ENCODE peak calls at places on chromosomes 2 and 18, in nine cellular contexts. One of them, this sample, is unnamed. For H3K9me3 and H3K4me1, the result is how much of the 10 kb centered on the place peaks cover.

GRCh38 chr2:55518846-55519167 is 711 bp upstream of the CFAP36 start:
- DNase-seq in SJSA1: no peak
- DNase-seq in heart right ventricle: no peak
- DNase-seq in stomach: no peak
- DNase-seq in pancreas: no peak
- DNase-seq in tibial nerve: no peak
- DNase-seq in colonic mucosa: no peak
- DNase-seq in mucosa of descending colon: no peak
- DNase-seq in uterus: no peak
- DNase-seq in this sample: peak

GRCh38 chr2:96917008-96917575 is 47.2 kb upstream of the SEMA4C start:
- DNase-seq in stomach: peak
- DNase-seq in mucosa of descending colon: peak
- DNase-seq in SJSA1: no peak
- DNase-seq in uterus: no peak
- DNase-seq in colonic mucosa: peak
- DNase-seq in pancreas: no peak
- DNase-seq in tibial nerve: no peak
- DNase-seq in heart right ventricle: no peak
- DNase-seq in this sample: no peak

GRCh38 chr2:62304429-62305417 is 108.8 kb downstream of the B3GNT2 start:
- DNase-seq in pancreas: peak
- DNase-seq in heart right ventricle: peak
- DNase-seq in colonic mucosa: peak
- DNase-seq in mucosa of descending colon: peak
- DNase-seq in SJSA1: no peak
- DNase-seq in stomach: peak
- DNase-seq in tibial nerve: no peak
- DNase-seq in uterus: peak
- DNase-seq in this sample: no peak

GRCh38 chr2:235270951-235271350 is 222.9 kb upstream of the AGAP1 start:
- DNase-seq in uterus: no peak
- DNase-seq in SJSA1: peak
- DNase-seq in stomach: no peak
- DNase-seq in tibial nerve: no peak
- DNase-seq in pancreas: no peak
- DNase-seq in colonic mucosa: no peak
- DNase-seq in heart right ventricle: no peak
- DNase-seq in mucosa of descending colon: no peak
- DNase-seq in this sample: no peak

GRCh38 chr2:39380525-39381150 is 56.4 kb downstream of the MAP4K3 start:
- DNase-seq in colonic mucosa: no peak
- DNase-seq in heart right ventricle: no peak
- DNase-seq in SJSA1: no peak
- DNase-seq in mucosa of descending colon: no peak
- DNase-seq in uterus: no peak
- DNase-seq in tibial nerve: no peak
- DNase-seq in pancreas: no peak
- DNase-seq in stomach: no peak
- DNase-seq in this sample: peak

GRCh38 chr2:54065411-54065810 is 50.0 kb upstream of the ACYP2 start:
- DNase-seq in uterus: no peak
- DNase-seq in heart right ventricle: no peak
- DNase-seq in tibial nerve: no peak
- DNase-seq in stomach: no peak
- DNase-seq in pancreas: no peak
- DNase-seq in colonic mucosa: no peak
- DNase-seq in mucosa of descending colon: no peak
- DNase-seq in SJSA1: peak
- DNase-seq in this sample: no peak

GRCh38 chr18:13578400-13578799 is 148.0 kb downstream of the FAM210A start:
- DNase-seq in heart right ventricle: no peak
- DNase-seq in uterus: no peak
- DNase-seq in colonic mucosa: no peak
- DNase-seq in mucosa of descending colon: no peak
- DNase-seq in tibial nerve: no peak
- DNase-seq in pancreas: no peak
- DNase-seq in SJSA1: no peak
- DNase-seq in stomach: no peak
- DNase-seq in this sample: no peak

GRCh38 chr2:146489386-146489785 is 1355.4 kb upstream of the ACVR2A start:
- DNase-seq in SJSA1: no peak
- DNase-seq in uterus: no peak
- DNase-seq in tibial nerve: no peak
- DNase-seq in stomach: no peak
- DNase-seq in colonic mucosa: no peak
- DNase-seq in pancreas: no peak
- DNase-seq in mucosa of descending colon: no peak
- DNase-seq in heart right ventricle: no peak
- DNase-seq in this sample: no peak

GRCh38 chr18:22466608-22467390 is 49.1 kb upstream of the CTAGE1 start:
- DNase-seq in mucosa of descending colon: peak
- DNase-seq in SJSA1: peak
- DNase-seq in tibial nerve: no peak
- DNase-seq in stomach: no peak
- DNase-seq in uterus: no peak
- DNase-seq in pancreas: no peak
- DNase-seq in colonic mucosa: peak
- DNase-seq in heart right ventricle: peak
- DNase-seq in this sample: no peak

GRCh38 chr2:231037202-231037730 is at the start of gene C2orf72:
- DNase-seq in SJSA1: no peak
- DNase-seq in pancreas: no peak
- DNase-seq in stomach: no peak
- DNase-seq in tibial nerve: no peak
- DNase-seq in mucosa of descending colon: peak
- DNase-seq in colonic mucosa: no peak
- DNase-seq in heart right ventricle: no peak
- DNase-seq in uterus: no peak
- DNase-seq in this sample: no peak

GRCh38 chr18:5969355-5970003 is 74.2 kb upstream of the TMEM200C start:
- DNase-seq in tibial nerve: no peak
- DNase-seq in stomach: no peak
- DNase-seq in mucosa of descending colon: no peak
- DNase-seq in uterus: no peak
- DNase-seq in colonic mucosa: no peak
- DNase-seq in pancreas: no peak
- DNase-seq in SJSA1: no peak
- DNase-seq in heart right ventricle: no peak
- DNase-seq in this sample: no peak

GRCh38 chr2:29528891-29529520 is 392.4 kb downstream of the ALK start:
- DNase-seq in heart right ventricle: peak
- DNase-seq in stomach: peak
- DNase-seq in mucosa of descending colon: peak
- DNase-seq in colonic mucosa: peak
- DNase-seq in uterus: no peak
- DNase-seq in tibial nerve: no peak
- DNase-seq in pancreas: no peak
- DNase-seq in SJSA1: peak
- DNase-seq in this sample: peak

GRCh38 chr2:201607568-201607967 is 35.7 kb downstream of the TMEM237 start:
- DNase-seq in heart right ventricle: no peak
- DNase-seq in uterus: no peak
- DNase-seq in mucosa of descending colon: no peak
- DNase-seq in SJSA1: no peak
- DNase-seq in stomach: no peak
- DNase-seq in colonic mucosa: no peak
- DNase-seq in tibial nerve: no peak
- DNase-seq in pancreas: no peak
- DNase-seq in this sample: no peak

GRCh38 chr18:36038102-36038663 is 29.2 kb downstream of the RPRD1A start:
- DNase-seq in pancreas: no peak
- DNase-seq in uterus: no peak
- DNase-seq in tibial nerve: no peak
- DNase-seq in mucosa of descending colon: no peak
- DNase-seq in colonic mucosa: no peak
- DNase-seq in SJSA1: no peak
- DNase-seq in stomach: no peak
- DNase-seq in heart right ventricle: no peak
- DNase-seq in this sample: no peak
- H3K9me3 ChIP-seq in pancreas: under half
- H3K9me3 ChIP-seq in uterus: under half
- H3K9me3 ChIP-seq in tibial nerve: under half
- H3K9me3 ChIP-seq in mucosa of descending colon: under half
- H3K9me3 ChIP-seq in colonic mucosa: under half
- H3K9me3 ChIP-seq in SJSA1: under half
- H3K9me3 ChIP-seq in stomach: under half
- H3K9me3 ChIP-seq in heart right ventricle: under half
- H3K9me3 ChIP-seq in this sample: under half

GRCh38 chr18:58268849-58269248 is 224.8 kb downstream of the NEDD4L start:
- DNase-seq in pancreas: no peak
- DNase-seq in mucosa of descending colon: no peak
- DNase-seq in uterus: no peak
- DNase-seq in tibial nerve: no peak
- DNase-seq in stomach: no peak
- DNase-seq in SJSA1: no peak
- DNase-seq in heart right ventricle: no peak
- DNase-seq in colonic mucosa: no peak
- DNase-seq in this sample: no peak
- H3K4me1 ChIP-seq in pancreas: half or more
- H3K4me1 ChIP-seq in mucosa of descending colon: under half
- H3K4me1 ChIP-seq in uterus: under half
- H3K4me1 ChIP-seq in tibial nerve: under half
- H3K4me1 ChIP-seq in stomach: half or more
- H3K4me1 ChIP-seq in SJSA1: under half
- H3K4me1 ChIP-seq in heart right ventricle: under half
- H3K4me1 ChIP-seq in colonic mucosa: under half
- H3K4me1 ChIP-seq in this sample: under half

GRCh38 chr2:109442715-109443319 is 170.9 kb downstream of the SEPTIN10 start:
- DNase-seq in mucosa of descending colon: no peak
- DNase-seq in pancreas: no peak
- DNase-seq in uterus: no peak
- DNase-seq in heart right ventricle: no peak
- DNase-seq in SJSA1: no peak
- DNase-seq in colonic mucosa: no peak
- DNase-seq in stomach: no peak
- DNase-seq in tibial nerve: no peak
- DNase-seq in this sample: no peak
- H3K9me3 ChIP-seq in mucosa of descending colon: under half
- H3K9me3 ChIP-seq in pancreas: under half
- H3K9me3 ChIP-seq in uterus: under half
- H3K9me3 ChIP-seq in heart right ventricle: under half
- H3K9me3 ChIP-seq in SJSA1: under half
- H3K9me3 ChIP-seq in colonic mucosa: under half
- H3K9me3 ChIP-seq in stomach: under half
- H3K9me3 ChIP-seq in tibial nerve: under half
- H3K9me3 ChIP-seq in this sample: under half

DNA sequence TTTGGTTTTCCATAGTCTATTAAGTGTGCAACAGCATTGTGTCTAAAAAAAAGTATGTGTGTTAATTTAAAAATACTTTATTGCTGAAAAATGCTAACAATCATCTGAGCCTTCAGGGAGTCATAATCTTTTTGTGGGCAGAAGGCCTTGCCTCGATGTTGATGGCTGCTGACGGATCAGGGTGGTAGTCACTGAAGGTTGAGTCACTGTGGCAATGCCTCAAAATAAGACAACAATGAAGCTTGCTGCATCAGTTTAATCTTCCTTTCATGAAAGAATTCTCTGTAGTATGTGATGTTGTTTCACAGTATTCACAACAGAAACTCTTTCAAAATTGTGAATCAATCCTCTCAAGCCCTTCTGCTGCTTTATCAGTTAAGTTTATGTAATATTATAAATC is 31.3 kb downstream of the HDHD2 start:
- DNase-seq in mucosa of descending colon: no peak
- DNase-seq in colonic mucosa: no peak
- DNase-seq in heart right ventricle: no peak
- DNase-seq in SJSA1: no peak
- DNase-seq in stomach: no peak
- DNase-seq in pancreas: no peak
- DNase-seq in uterus: no peak
- DNase-seq in tibial nerve: no peak
- DNase-seq in this sample: no peak
- H3K4me1 ChIP-seq in mucosa of descending colon: under half
- H3K4me1 ChIP-seq in colonic mucosa: under half
- H3K4me1 ChIP-seq in heart right ventricle: under half
- H3K4me1 ChIP-seq in SJSA1: under half
- H3K4me1 ChIP-seq in stomach: under half
- H3K4me1 ChIP-seq in pancreas: under half
- H3K4me1 ChIP-seq in uterus: under half
- H3K4me1 ChIP-seq in tibial nerve: under half
- H3K4me1 ChIP-seq in this sample: under half

GRCh38 chr2:2849464-2850217 is 518.6 kb upstream of the MYT1L start:
- DNase-seq in heart right ventricle: no peak
- DNase-seq in mucosa of descending colon: no peak
- DNase-seq in colonic mucosa: no peak
- DNase-seq in stomach: no peak
- DNase-seq in SJSA1: no peak
- DNase-seq in pancreas: no peak
- DNase-seq in tibial nerve: no peak
- DNase-seq in uterus: no peak
- DNase-seq in this sample: no peak

GRCh38 chr2:2850891-2851290 is 519.8 kb upstream of the MYT1L start:
- DNase-seq in SJSA1: no peak
- DNase-seq in uterus: no peak
- DNase-seq in tibial nerve: no peak
- DNase-seq in heart right ventricle: no peak
- DNase-seq in colonic mucosa: no peak
- DNase-seq in mucosa of descending colon: no peak
- DNase-seq in stomach: no peak
- DNase-seq in pancreas: no peak
- DNase-seq in this sample: no peak

GRCh38 chr2:2852015-2852777 is 521.1 kb upstream of the MYT1L start:
- DNase-seq in uterus: no peak
- DNase-seq in stomach: no peak
- DNase-seq in SJSA1: no peak
- DNase-seq in mucosa of descending colon: no peak
- DNase-seq in heart right ventricle: no peak
- DNase-seq in tibial nerve: no peak
- DNase-seq in pancreas: no peak
- DNase-seq in colonic mucosa: no peak
- DNase-seq in this sample: no peak

GRCh38 chr2:2850218-2850850 is 519.3 kb upstream of the MYT1L start:
- DNase-seq in SJSA1: no peak
- DNase-seq in tibial nerve: no peak
- DNase-seq in uterus: no peak
- DNase-seq in stomach: no peak
- DNase-seq in heart right ventricle: no peak
- DNase-seq in colonic mucosa: no peak
- DNase-seq in pancreas: no peak
- DNase-seq in mucosa of descending colon: no peak
- DNase-seq in this sample: no peak

DNA sequence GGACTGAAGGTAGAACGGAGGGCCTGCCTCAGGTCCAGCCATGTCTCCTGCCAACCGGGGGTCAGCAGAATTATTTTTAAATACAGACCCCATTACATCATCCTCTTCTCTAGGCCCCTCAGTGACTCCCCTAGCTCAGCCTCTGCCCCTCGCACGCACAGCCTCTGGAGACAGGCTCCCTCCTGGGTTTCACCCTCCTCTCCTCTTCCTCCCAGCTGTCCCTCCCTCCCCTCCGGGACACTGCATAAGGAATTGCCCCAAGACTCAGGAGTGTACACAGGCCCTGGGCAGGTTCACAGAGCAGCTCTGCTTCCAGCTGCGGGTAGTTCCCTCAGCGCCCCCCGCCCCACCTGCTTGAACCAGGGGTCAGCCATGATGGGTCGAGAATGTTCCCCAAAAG is 520.2 kb upstream of the MYT1L start:
- DNase-seq in SJSA1: no peak
- DNase-seq in tibial nerve: no peak
- DNase-seq in uterus: no peak
- DNase-seq in pancreas: no peak
- DNase-seq in colonic mucosa: no peak
- DNase-seq in stomach: no peak
- DNase-seq in heart right ventricle: no peak
- DNase-seq in mucosa of descending colon: no peak
- DNase-seq in this sample: no peak
- H3K9me3 ChIP-seq in SJSA1: under half
- H3K9me3 ChIP-seq in tibial nerve: under half
- H3K9me3 ChIP-seq in uterus: under half
- H3K9me3 ChIP-seq in pancreas: under half
- H3K9me3 ChIP-seq in colonic mucosa: under half
- H3K9me3 ChIP-seq in stomach: under half
- H3K9me3 ChIP-seq in heart right ventricle: under half
- H3K9me3 ChIP-seq in mucosa of descending colon: under half
- H3K9me3 ChIP-seq in this sample: under half